ENCODE peak calls at places on chromosomes 11 and 22, in five cellular contexts. One of them, this sample, is unnamed.

GRCh38 chr11:63767415-63768231 is 952 bp downstream of the ZFTA start:
- DNase-seq in HepG2: peak; percentile 49
- DNase-seq in K562: peak; percentile 65
- DNase-seq in GM12878: no peak
- DNase-seq in A549: peak; percentile 57
- DNase-seq in this sample: peak; percentile 85

GRCh38 chr11:112694244-112694643 is 267.0 kb upstream of the NCAM1 start:
- DNase-seq in A549: no peak
- DNase-seq in K562: no peak
- DNase-seq in GM12878: no peak
- DNase-seq in HepG2: no peak
- DNase-seq in this sample: no peak

GRCh38 chr11:12110201-12110713 is at the start of gene MICAL2:
- DNase-seq in HepG2: peak; percentile 64
- DNase-seq in K562: peak; percentile 97
- DNase-seq in GM12878: peak; percentile 23
- DNase-seq in A549: peak; percentile 85
- DNase-seq in this sample: peak; percentile 98

GRCh38 chr11:83070878-83071640 is 638 bp downstream of the RAB30 start:
- DNase-seq in K562: peak; percentile 18
- DNase-seq in HepG2: no peak
- DNase-seq in A549: no peak
- DNase-seq in GM12878: no peak
- DNase-seq in this sample: peak; percentile 39

GRCh38 chr11:26992031-26992541 is 1.8 kb upstream of the FIBIN start:
- DNase-seq in K562: no peak
- DNase-seq in GM12878: no peak
- DNase-seq in A549: no peak
- DNase-seq in HepG2: no peak
- DNase-seq in this sample: no peak

GRCh38 chr22:45880091-45880651 is 96.8 kb downstream of the WNT7B start:
- DNase-seq in A549: no peak
- DNase-seq in K562: no peak
- DNase-seq in HepG2: no peak
- DNase-seq in GM12878: no peak
- DNase-seq in this sample: no peak

GRCh38 chr22:33577862-33578411 is 342.3 kb downstream of the LARGE1 start:
- DNase-seq in A549: peak; percentile 53
- DNase-seq in GM12878: no peak
- DNase-seq in HepG2: peak; percentile 98
- DNase-seq in K562: no peak
- DNase-seq in this sample: peak; percentile 37

GRCh38 chr11:122785156-122785605 is 53.1 kb upstream of the CRTAM start:
- DNase-seq in HepG2: no peak
- DNase-seq in K562: no peak
- DNase-seq in GM12878: no peak
- DNase-seq in A549: no peak
- DNase-seq in this sample: no peak

GRCh38 chr22:39094717-39095389 is 2.2 kb upstream of the APOBEC3H start:
- DNase-seq in GM12878: no peak
- DNase-seq in A549: no peak
- DNase-seq in HepG2: no peak
- DNase-seq in K562: no peak
- DNase-seq in this sample: no peak

GRCh38 chr22:46749682-46750529 is 11.9 kb upstream of the CERK start:
- DNase-seq in HepG2: no peak
- DNase-seq in GM12878: no peak
- DNase-seq in A549: no peak
- DNase-seq in K562: no peak
- DNase-seq in this sample: no peak

GRCh38 chr22:32355760-32356159 is 1.9 kb upstream of the RFPL3 start:
- DNase-seq in HepG2: peak; percentile 18
- DNase-seq in K562: no peak
- DNase-seq in GM12878: no peak
- DNase-seq in A549: peak; percentile 31
- DNase-seq in this sample: no peak

GRCh38 chr22:39171623-39172264 is 19.3 kb upstream of the CBX7 start:
- DNase-seq in K562: no peak
- DNase-seq in HepG2: no peak
- DNase-seq in GM12878: no peak
- DNase-seq in A549: no peak
- DNase-seq in this sample: no peak

GRCh38 chr22:19085233-19086043 is 36.8 kb downstream of the DGCR2 start:
- DNase-seq in HepG2: peak; percentile 26
- DNase-seq in GM12878: peak; percentile 43
- DNase-seq in A549: peak; percentile 18
- DNase-seq in K562: peak; percentile 77
- DNase-seq in this sample: peak; percentile 69

GRCh38 chr22:36359172-36359973 is 28.4 kb downstream of the MYH9 start:
- DNase-seq in HepG2: no peak
- DNase-seq in A549: no peak
- DNase-seq in GM12878: peak; percentile 86
- DNase-seq in K562: no peak
- DNase-seq in this sample: no peak

GRCh38 chr22:32531955-32532818 is 57.6 kb downstream of the FBXO7 start:
- DNase-seq in GM12878: no peak
- DNase-seq in K562: peak; percentile 69
- DNase-seq in A549: no peak
- DNase-seq in HepG2: peak; percentile 87
- DNase-seq in this sample: peak; percentile 79

GRCh38 chr11:128553662-128554392 is 33.5 kb downstream of the ETS1 start:
- DNase-seq in K562: no peak
- DNase-seq in GM12878: no peak
- DNase-seq in A549: peak; percentile 6
- DNase-seq in HepG2: no peak
- DNase-seq in this sample: no peak

GRCh38 chr11:130549393-130549999 is 101.1 kb downstream of the ADAMTS15 start:
- DNase-seq in K562: no peak
- DNase-seq in A549: peak; percentile 4
- DNase-seq in GM12878: no peak
- DNase-seq in HepG2: no peak
- DNase-seq in this sample: no peak

GRCh38 chr11:45879803-45880685 is 5.4 kb upstream of the MAPK8IP1 start:
- DNase-seq in HepG2: no peak
- DNase-seq in GM12878: no peak
- DNase-seq in A549: peak; percentile 19
- DNase-seq in K562: peak; percentile 78
- DNase-seq in this sample: no peak

GRCh38 chr11:1642288-1643145 is 12.9 kb downstream of the KRTAP5-5 start:
- DNase-seq in K562: no peak
- DNase-seq in HepG2: no peak
- DNase-seq in GM12878: no peak
- DNase-seq in A549: no peak
- DNase-seq in this sample: no peak

GRCh38 chr11:104968365-104968855 is at the start of gene CASP4:
- DNase-seq in K562: no peak
- DNase-seq in HepG2: peak; percentile 56
- DNase-seq in A549: peak; percentile 18
- DNase-seq in GM12878: peak; percentile 32
- DNase-seq in this sample: peak; percentile 1

GRCh38 chr22:32353840-32354239 is 3.8 kb upstream of the RFPL3 start:
- DNase-seq in GM12878: no peak
- DNase-seq in A549: no peak
- DNase-seq in K562: no peak
- DNase-seq in HepG2: no peak
- DNase-seq in this sample: no peak

GRCh38 chr22:47342446-47342845 is 580.0 kb downstream of the TBC1D22A start:
- DNase-seq in GM12878: no peak
- DNase-seq in A549: no peak
- DNase-seq in K562: no peak
- DNase-seq in HepG2: no peak
- DNase-seq in this sample: no peak

DNA sequence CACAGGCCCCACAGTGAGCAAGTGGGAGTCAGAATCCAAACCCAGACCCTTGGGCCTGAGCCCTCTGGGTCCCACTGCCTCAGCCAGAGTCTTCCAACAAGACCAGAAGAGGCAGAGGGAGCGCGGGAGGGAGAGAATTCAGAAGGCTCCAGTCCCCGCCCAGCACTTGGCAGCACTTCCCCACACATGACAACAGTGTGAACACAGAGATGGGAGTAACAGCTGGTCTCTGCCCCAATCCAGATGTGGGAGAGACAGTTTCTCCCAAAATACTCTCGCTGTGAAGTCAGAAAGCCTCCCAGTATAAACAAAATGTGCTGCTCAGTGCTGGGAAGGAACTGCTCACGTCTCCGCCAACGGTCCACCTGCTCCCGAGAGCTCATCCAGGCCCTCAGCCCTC is 219.9 kb downstream of the MN1 start:
- DNase-seq in A549: no peak
- DNase-seq in GM12878: no peak
- DNase-seq in HepG2: no peak
- DNase-seq in K562: no peak
- DNase-seq in this sample: no peak
- TF ChIP-seq REST in A549: no peak
- TF ChIP-seq REST in GM12878: no peak
- TF ChIP-seq REST in HepG2: no peak
- TF ChIP-seq REST in K562: no peak
- TF ChIP-seq REST in this sample: no peak

DNA sequence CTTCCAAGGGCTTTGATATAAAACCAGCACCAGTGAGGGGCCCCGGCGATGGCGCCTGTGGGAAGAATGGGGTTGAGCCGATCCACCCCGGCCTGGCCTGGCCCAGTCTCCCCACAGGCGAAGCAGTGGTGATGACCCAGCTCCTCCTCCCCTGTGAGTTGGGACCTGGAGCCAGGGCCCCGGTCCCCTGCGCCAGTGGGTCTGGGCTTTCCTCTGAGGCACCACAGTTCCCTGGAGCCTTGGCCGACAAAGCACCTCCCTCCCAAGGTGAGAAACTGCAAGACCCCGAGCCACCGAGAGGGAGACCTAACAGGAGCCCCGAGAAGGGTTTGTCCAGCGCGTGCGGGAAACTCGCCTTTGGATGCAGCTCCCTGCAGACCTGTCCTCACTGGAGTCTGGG is 942.9 kb downstream of the BRD1 start:
- DNase-seq in A549: no peak
- DNase-seq in K562: no peak
- DNase-seq in HepG2: no peak
- DNase-seq in GM12878: no peak
- DNase-seq in this sample: no peak
- TF ChIP-seq RFX5 in A549: no peak
- TF ChIP-seq RFX5 in K562: no peak
- TF ChIP-seq RFX5 in HepG2: no peak
- TF ChIP-seq RFX5 in GM12878: no peak
- TF ChIP-seq RFX5 in this sample: no peak

DNA sequence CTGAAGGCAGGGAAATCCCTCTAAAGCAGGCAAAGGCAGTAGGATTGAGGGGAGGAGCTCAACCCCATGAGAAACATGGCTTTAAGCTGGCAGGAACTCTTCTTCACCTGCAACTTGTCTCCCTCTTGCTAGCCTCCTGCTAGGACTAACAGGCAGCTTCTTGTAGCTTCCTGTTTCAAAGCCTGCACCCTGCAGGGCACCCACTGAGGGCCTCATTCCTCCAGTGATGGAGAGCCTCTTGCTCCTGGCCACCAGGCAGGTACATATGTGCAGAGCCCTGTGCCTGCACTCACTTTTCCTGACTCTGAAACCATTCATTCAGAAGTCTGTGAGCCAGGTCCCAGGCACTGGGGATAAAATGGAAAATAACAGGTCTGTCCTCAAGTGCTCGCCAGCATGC is 136.9 kb downstream of the SERGEF start:
- DNase-seq in HepG2: no peak
- DNase-seq in GM12878: no peak
- DNase-seq in K562: no peak
- DNase-seq in A549: no peak
- DNase-seq in this sample: no peak
- TF ChIP-seq REST in HepG2: no peak
- TF ChIP-seq REST in GM12878: no peak
- TF ChIP-seq REST in K562: no peak
- TF ChIP-seq REST in A549: no peak
- TF ChIP-seq REST in this sample: no peak

DNA sequence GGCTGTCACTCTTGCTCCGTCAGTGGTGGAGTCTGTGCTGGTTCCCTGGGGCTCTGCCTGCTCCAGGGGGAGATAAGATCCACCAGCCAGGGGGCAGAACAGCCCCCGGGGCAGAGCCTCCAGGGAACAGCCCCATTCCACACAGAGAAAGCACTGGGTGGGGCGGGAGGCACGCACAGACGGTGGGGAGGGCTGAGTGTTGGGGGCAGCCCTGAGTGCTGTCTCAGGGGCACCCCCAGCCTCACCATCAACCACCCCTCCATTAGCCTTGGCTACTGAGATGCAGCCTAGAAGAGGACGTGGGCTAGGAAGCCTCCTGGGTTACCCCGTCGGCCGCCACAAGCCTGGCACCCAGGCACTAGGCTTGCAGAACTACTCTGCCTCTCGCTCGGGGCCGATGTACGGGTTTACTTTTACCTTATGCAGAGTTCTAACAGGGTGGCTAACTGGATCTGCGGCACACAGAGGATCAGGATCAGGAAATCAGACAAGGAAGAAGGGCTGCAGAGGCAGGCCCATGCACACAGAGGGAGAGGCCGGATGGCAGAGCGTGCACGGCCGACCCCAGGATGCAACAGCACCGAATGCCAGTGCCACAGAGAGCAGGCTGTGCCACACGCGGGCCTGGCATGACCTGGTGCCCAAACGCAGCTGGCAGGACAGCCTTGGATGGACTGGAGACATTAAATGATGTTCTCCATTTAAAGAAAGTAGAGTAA is 140.5 kb downstream of the CTTN start:
- DNase-seq in HepG2: no peak
- DNase-seq in K562: no peak
- DNase-seq in GM12878: no peak
- DNase-seq in A549: no peak
- DNase-seq in this sample: peak; percentile 23
- TF ChIP-seq RFX5 in HepG2: no peak
- TF ChIP-seq RFX5 in K562: no peak
- TF ChIP-seq RFX5 in GM12878: no peak
- TF ChIP-seq RFX5 in A549: no peak
- TF ChIP-seq RFX5 in this sample: no peak

DNA sequence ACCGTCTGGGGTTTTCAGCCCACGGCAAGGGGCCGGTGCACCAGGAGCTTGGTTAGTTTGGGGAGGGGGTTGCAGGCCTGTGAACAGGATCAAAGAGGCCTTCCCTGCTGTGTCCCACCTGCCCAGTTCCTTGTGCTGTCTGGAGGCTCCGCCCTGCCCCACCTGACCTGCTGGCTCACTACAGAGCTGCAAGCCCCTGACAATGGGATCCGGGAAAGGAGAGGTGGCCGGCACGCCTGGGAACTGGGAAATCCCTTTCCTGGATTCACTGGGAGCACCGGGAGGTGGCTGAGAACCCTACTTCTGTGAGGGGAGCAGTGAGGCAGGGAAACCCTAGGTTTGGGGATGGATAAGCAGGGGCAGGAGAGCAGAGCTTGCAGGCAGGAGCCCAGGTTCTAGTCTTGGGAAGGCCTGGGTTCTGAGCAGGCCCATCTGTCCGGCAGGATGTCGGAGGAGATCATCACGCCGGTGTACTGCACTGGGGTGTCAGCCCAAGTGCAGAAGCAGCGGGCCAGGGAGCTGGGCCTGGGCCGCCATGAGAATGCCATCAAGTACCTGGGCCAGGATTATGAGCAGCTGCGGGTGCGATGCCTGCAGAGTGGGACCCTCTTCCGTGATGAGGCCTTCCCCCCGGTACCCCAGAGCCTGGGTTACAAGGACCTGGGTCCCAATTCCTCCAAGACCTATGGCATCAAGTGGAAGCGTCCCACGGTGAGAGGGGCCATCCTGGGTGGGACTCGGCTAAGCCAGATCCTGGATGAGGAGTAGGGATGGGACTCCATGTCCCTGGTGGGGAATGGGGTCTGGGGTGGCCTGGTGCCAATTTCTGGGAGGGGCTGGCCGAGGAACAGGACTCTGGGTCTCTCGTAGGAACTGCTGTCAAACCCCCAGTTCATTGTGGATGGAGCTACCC is 786 bp downstream of the CAPN1 start:
- DNase-seq in A549: peak; percentile 36
- DNase-seq in HepG2: peak; percentile 34
- DNase-seq in GM12878: no peak
- DNase-seq in K562: no peak
- DNase-seq in this sample: no peak
- TF ChIP-seq REST in A549: no peak
- TF ChIP-seq REST in HepG2: no peak
- TF ChIP-seq REST in GM12878: no peak
- TF ChIP-seq REST in K562: no peak
- TF ChIP-seq REST in this sample: no peak

This sample was measured in SK-N-SH.